ENCODE peak calls at places on chromosomes 7 and 10, in four cellular contexts. Q, O, H and Y are unnamed samples.

GRCh38 chr7:142375710-142376313 is 118.0 kb upstream of the PRSS58 start:
- DNase-seq in Q (peak; percentile 28), O (peak; percentile 89), H (peak; percentile 83), Y (peak; percentile 89)

GRCh38 chr7:72415586-72415985 is 3.4 kb upstream of the CALN1 start:
- DNase-seq in Q (no peak), O (no peak), H (no peak), Y (no peak)

GRCh38 chr7:3754488-3755365 is 453.7 kb downstream of the SDK1 start:
- DNase-seq in Q (peak; percentile 56), O (peak; percentile 76), H (no peak), Y (peak; percentile 41)

GRCh38 chr10:5512881-5513698 is 11.7 kb upstream of the CALML3 start:
- DNase-seq in Q (no peak), O (no peak), H (no peak), Y (no peak)

GRCh38 chr10:91758303-91759146 is 39.7 kb upstream of the TNKS2 start:
- DNase-seq in Q (peak; percentile 75), O (peak; percentile 76), H (no peak), Y (no peak)

GRCh38 chr10:89531359-89531758 is 4.0 kb downstream of the SLC16A12 start:
- DNase-seq in Q (no peak), O (no peak), H (no peak), Y (no peak)

GRCh38 chr7:128937647-128938523 is at the start of gene IRF5:
- DNase-seq in Q (no peak), O (no peak), H (no peak), Y (peak; percentile 56)

GRCh38 chr7:42186181-42186580 is 50.8 kb downstream of the GLI3 start:
- DNase-seq in Q (no peak), O (peak; percentile 50), H (peak; percentile 69), Y (peak; percentile 51)

GRCh38 chr7:74294191-74294998 is 5.2 kb downstream of the CLIP2 start:
- DNase-seq in Q (no peak), O (no peak), H (no peak), Y (no peak)

GRCh38 chr7:152868122-152869040 is 108.8 kb downstream of the ACTR3B start:
- DNase-seq in Q (no peak), O (no peak), H (peak; percentile 32), Y (no peak)

GRCh38 chr7:47371733-47372368 is 210.1 kb downstream of the TNS3 start:
- DNase-seq in Q (peak; percentile 65), O (peak; percentile 60), H (no peak), Y (no peak)

GRCh38 chr10:116274141-116274861 is 1.3 kb upstream of the GFRA1 start:
- DNase-seq in Q (no peak), O (peak; percentile 46), H (peak; percentile 66), Y (peak; percentile 57)

GRCh38 chr7:157407512-157408257 is 70.9 kb downstream of the DNAJB6 start:
- DNase-seq in Q (no peak), O (no peak), H (no peak), Y (no peak)

GRCh38 chr10:78875331-78875877 is 193.4 kb upstream of the ZMIZ1 start:
- DNase-seq in Q (no peak), O (peak; percentile 71), H (peak; percentile 42), Y (no peak)

GRCh38 chr10:78879621-78880020 is 189.1 kb upstream of the ZMIZ1 start:
- DNase-seq in Q (no peak), O (no peak), H (no peak), Y (no peak)

GRCh38 chr10:78871796-78872195 is 197.0 kb upstream of the ZMIZ1 start:
- DNase-seq in Q (no peak), O (no peak), H (no peak), Y (no peak)

GRCh38 chr10:78876449-78876848 is 192.3 kb upstream of the ZMIZ1 start:
- DNase-seq in Q (no peak), O (no peak), H (peak; percentile 22), Y (no peak)

DNA sequence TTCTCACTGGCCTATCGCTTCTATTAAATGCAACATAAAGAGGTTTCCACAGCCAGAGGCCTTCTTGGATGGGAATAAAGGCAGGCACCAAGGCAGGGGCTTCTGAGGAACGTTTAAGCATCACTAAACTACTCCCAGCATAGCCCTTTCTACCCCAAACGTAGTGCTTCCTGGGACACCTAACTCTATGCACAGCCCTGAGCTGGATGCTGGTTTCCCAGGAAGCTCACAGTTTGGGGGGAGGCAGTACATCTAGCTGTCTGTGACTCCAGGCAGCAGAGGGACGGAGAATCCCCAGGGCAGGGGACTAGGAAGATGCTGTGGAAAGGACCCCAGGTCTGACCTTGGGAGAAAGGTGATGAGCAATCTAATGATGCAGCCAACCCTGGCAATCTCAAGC is 192.8 kb upstream of the ZMIZ1 start:
- DNase-seq in Q (no peak), O (no peak), H (peak; percentile 39), Y (no peak)
- H3K56ac ChIP-seq in Q (no peak overlapping the region), O (no peak overlapping the region), H (no peak overlapping the region), Y (no peak overlapping the region)

GRCh38 chr7:1964913-1965578 is 267.7 kb downstream of the MAD1L1 start:
- DNase-seq in Q (no peak), O (no peak), H (no peak), Y (no peak)
- H3K23ac ChIP-seq in Q (no peak overlapping the region), O (no peak overlapping the region), H (no peak overlapping the region), Y (no peak overlapping the region)

GRCh38 chr7:87475359-87476178 is at the start of gene ABCB4:
- DNase-seq in Q (no peak), O (no peak), H (peak; percentile 54), Y (no peak)
- H3K56ac ChIP-seq in Q (no peak within 1 kb of the TSS), O (peak within 1 kb of the TSS; percentile 40), H (no peak within 1 kb of the TSS), Y (peak within 1 kb of the TSS; percentile 77)

GRCh38 chr10:99345350-99345749 is 16.2 kb downstream of the CNNM1 start:
- DNase-seq in Q (peak; percentile 68), O (peak; percentile 72), H (no peak), Y (no peak)
- H3K23ac ChIP-seq in Q (no peak overlapping the region), O (no peak overlapping the region), H (no peak overlapping the region), Y (no peak overlapping the region)

DNA sequence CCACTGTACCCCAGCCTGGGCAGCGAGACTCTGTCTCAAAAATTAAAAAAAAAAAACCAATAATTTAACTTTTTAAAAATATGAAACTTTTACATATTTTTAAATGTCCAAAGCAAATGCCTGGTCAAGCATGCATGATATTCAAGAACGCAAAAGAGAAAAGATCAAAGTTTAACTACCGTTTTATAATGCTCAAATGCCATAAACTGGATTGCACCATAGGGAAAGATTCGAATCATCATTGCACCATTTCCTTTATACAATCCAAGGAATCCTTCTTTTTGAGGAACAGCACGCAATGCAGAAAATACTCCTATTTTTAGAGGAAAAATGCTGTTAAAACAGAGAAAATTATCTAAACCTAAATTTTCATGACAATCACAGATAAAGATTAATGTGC is 20.9 kb downstream of the SLC25A16 start:
- DNase-seq in Q (no peak), O (no peak), H (no peak), Y (no peak)
- H3K56ac ChIP-seq in Q (no peak overlapping the region), O (no peak overlapping the region), H (no peak overlapping the region), Y (no peak overlapping the region)

DNA sequence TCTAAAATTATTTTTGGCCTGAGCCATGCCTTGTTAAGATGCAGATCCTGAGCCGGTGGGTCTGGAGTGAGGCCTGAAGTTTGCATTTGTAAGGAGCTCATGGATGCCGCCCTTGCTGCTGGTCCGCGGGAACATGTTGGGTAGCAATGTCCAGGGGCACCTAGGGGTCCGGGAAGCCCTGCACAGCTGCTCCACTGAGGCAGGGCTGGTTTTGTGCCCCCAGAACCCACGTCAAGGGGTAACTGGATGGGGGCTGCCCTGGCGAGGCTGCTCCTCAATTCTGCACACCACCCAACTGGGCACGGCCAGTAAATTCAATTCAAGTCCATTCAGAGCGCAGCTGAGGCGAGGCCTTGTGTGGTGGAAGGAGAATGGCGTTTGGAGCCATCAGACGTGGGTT is 246.3 kb upstream of the PITRM1 start:
- DNase-seq in Q (no peak), O (no peak), H (no peak), Y (no peak)
- H3K23ac ChIP-seq in Q (no peak overlapping the region), O (no peak overlapping the region), H (no peak overlapping the region), Y (no peak overlapping the region)

GRCh38 chr7:141097430-141097829 is 23.6 kb downstream of the TMEM178B start:
- DNase-seq in Q (peak; percentile 5), O (peak; percentile 37), H (no peak), Y (no peak)

DNA sequence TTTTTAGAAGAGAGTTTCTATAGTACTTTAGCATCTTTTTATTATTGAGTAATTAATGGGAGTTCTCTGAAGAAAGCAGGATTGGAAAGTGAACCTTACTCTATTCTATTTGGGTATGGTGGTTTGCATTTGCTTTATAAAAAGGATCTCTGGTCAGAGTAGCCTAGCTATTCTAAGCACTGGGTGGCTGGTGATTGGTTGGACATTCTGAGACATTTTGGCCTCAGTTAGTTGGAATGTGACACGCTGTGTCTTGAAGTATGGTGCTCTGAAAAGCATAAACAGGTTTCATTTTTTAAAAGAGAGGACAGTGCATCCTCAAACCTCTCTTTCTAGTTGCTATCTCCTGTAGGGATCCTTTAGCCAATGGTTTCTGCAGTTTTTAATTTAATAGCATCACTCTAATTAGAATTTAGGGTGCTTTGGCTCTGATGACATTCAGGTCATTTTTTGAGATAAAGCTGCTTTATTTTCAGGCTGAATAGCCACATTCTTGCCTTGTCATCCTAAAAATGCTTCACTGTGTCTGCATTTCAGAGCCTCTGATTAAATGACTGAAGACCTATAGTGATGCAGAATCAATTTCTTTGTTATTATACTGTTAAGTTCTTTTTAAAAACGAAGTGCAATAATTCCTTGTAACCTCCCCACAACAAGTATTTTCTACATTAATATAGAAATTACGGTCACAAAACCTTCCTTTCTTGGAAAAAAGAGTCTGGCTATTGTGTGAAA is 20.6 kb downstream of the TMEM178B start:
- DNase-seq in Q (no peak), O (no peak), H (no peak), Y (no peak)
- H3K56ac ChIP-seq in Q (no peak overlapping the region), O (no peak overlapping the region), H (no peak overlapping the region), Y (no peak overlapping the region)

GRCh38 chr10:49039409-49039808 is 75.9 kb downstream of the VSTM4 start:
- DNase-seq in Q (no peak), O (no peak), H (no peak), Y (no peak)
- H3K23ac ChIP-seq in Q (no peak overlapping the region), O (no peak overlapping the region), H (no peak overlapping the region), Y (no peak overlapping the region)

DNA sequence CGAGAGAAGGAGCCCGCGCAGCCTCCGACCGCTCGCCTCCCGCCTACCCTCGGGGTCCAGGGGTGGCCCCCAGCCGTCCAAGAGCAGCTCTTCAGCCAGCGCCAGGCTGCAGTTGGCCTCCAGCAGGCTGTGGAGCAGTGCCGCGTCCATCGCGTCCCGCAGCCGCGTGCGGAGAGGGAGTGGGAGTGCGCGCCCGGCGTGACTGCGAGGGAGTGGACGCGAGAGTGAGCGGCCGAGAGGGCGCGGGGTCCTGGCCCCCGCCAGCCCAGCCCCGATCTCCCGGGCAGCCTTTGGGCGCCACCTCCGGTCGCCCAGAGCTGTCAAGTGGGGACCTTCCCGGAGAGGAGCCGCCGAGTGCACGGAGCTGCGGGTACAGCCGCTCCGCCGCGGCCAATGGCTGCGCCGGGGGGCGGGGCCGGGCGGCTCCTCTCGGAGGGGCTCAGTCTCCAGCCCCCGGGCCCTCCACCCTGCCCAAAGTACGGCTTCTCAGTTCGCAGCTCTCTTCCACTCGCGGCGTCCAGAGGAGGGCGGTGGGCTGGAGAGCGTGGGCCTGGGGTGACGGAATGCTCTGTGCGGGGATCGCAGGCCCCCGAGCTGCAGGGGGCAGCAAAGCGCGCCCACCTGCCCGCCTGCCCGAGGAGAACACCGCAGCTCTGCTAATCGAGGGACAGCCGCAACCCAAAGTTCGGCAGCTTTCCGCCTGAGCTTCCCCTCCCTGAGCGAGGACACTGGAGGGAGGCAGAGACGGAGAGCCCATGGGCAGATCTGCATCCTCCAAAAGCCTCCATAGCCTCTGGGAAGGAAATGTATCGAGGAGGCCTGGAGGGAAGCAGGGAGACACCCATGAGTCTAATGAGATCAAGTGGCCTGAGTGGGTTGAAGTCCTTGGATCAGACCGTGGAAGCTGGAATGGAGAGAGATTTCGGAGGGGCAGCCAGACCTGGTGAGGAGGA is at the start of gene CRHR2:
- DNase-seq in Q (no peak), O (no peak), H (peak; percentile 81), Y (peak; percentile 70)
- H3K56ac ChIP-seq in Q (no peak within 1 kb of the TSS), O (peak within 1 kb of the TSS; percentile 72), H (no peak within 1 kb of the TSS), Y (no peak within 1 kb of the TSS)